ENCODE peak calls at places on chromosomes 6 and 20, in nine cellular contexts. W is mucosa of descending colon; H is tibial nerve; J is stomach; B is pancreas; E is fibroblast of lung; Y is upper lobe of left lung; P is CD4-positive, CD25-positive, alpha-beta regulatory T cell; V is trophoblast cell. F is an unnamed sample. For H3K9me3, the result is how much of the 10 kb centered on the place peaks cover.

GRCh38 chr20:3669710-3670367 is 6.6 kb upstream of the GFRA4 start:
- DNase-seq in W (peak), J (no peak), P (no peak), V (no peak), Y (no peak), H (no peak), B (no peak), E (no peak), F (no peak)

GRCh38 chr20:61736751-61737310 is 328.9 kb downstream of the TAF4 start:
- DNase-seq in V (no peak), B (peak), E (no peak), H (no peak), W (no peak), J (no peak), Y (no peak), P (no peak), F (no peak)

GRCh38 chr6:16476861-16477260 is 238.5 kb downstream of the GMPR start:
- DNase-seq in V (no peak), B (no peak), W (no peak), J (no peak), Y (no peak), E (no peak), P (no peak), H (no peak), F (no peak)

GRCh38 chr6:37499433-37500293 is at the start of gene CCDC167:
- DNase-seq in W (peak), H (peak), V (peak), J (peak), B (peak), Y (peak), P (peak), E (peak), F (peak)

GRCh38 chr20:32585011-32585518 is at the start of gene NOL4L:
- DNase-seq in W (peak), J (peak), H (no peak), Y (no peak), E (no peak), P (peak), V (no peak), B (peak), F (no peak)

GRCh38 chr6:12058164-12058926 is 46.2 kb downstream of the HIVEP1 start:
- DNase-seq in P (no peak), E (no peak), V (no peak), Y (peak), B (no peak), W (no peak), J (peak), H (no peak), F (no peak)

GRCh38 chr6:6392214-6393068 is 72.0 kb upstream of the F13A1 start:
- DNase-seq in Y (no peak), B (no peak), P (no peak), E (no peak), V (no peak), J (no peak), H (no peak), W (no peak), F (no peak)

GRCh38 chr6:6881438-6882267 is 226.1 kb upstream of the RREB1 start:
- DNase-seq in V (no peak), B (no peak), E (peak), Y (no peak), P (no peak), W (no peak), J (no peak), H (no peak), F (no peak)

GRCh38 chr6:37516920-37517405 is 17.3 kb upstream of the CCDC167 start:
- DNase-seq in W (peak), V (no peak), J (no peak), P (no peak), B (no peak), H (no peak), Y (no peak), E (no peak), F (no peak)

GRCh38 chr6:90005048-90005827 is 111.0 kb downstream of the GJA10 start:
- DNase-seq in E (no peak), B (no peak), W (peak), H (peak), V (no peak), J (no peak), Y (no peak), P (no peak), F (no peak)

GRCh38 chr20:50054626-50055511 is 58.1 kb downstream of the UBE2V1 start:
- DNase-seq in H (peak), B (no peak), W (no peak), P (no peak), V (peak), J (peak), E (peak), Y (no peak), F (no peak)

GRCh38 chr6:37417393-37417792 is 15.6 kb upstream of the CMTR1 start:
- DNase-seq in J (no peak), W (no peak), B (no peak), V (no peak), Y (no peak), E (no peak), P (no peak), H (no peak), F (no peak)

GRCh38 chr6:119526609-119527605 is 177.3 kb upstream of the MAN1A1 start:
- DNase-seq in J (no peak), Y (no peak), E (no peak), W (no peak), V (no peak), P (no peak), B (no peak), H (no peak), F (no peak)

GRCh38 chr20:17570347-17571152 is 675 bp downstream of the DSTN start:
- DNase-seq in P (no peak), W (peak), V (peak), J (peak), E (peak), Y (peak), H (peak), B (peak), F (no peak)

GRCh38 chr6:42264852-42265390 is 47.3 kb upstream of the MRPS10 start:
- DNase-seq in W (no peak), B (no peak), Y (no peak), E (no peak), J (no peak), V (no peak), H (no peak), P (no peak), F (no peak)

GRCh38 chr6:36118550-36119107 is 11.7 kb upstream of the MAPK13 start:
- DNase-seq in J (peak), W (peak), V (peak), P (peak), H (no peak), Y (peak), B (no peak), E (no peak), F (peak)

GRCh38 chr20:22775671-22776139 is 191.3 kb upstream of the FOXA2 start:
- DNase-seq in H (no peak), J (no peak), W (no peak), E (peak), P (no peak), V (peak), Y (no peak), B (no peak), F (no peak)

GRCh38 chr6:126054258-126054702 is 67.9 kb downstream of the TRMT11 start:
- DNase-seq in W (no peak), V (peak), B (no peak), E (no peak), Y (no peak), P (no peak), H (no peak), J (no peak), F (no peak)

GRCh38 chr6:27830212-27830664 is 82.0 kb downstream of the OR2B2 start:
- DNase-seq in W (no peak), H (no peak), J (no peak), V (no peak), P (no peak), B (no peak), E (no peak), Y (no peak), F (no peak)

GRCh38 chr6:437042-437402 is 45.5 kb downstream of the IRF4 start:
- DNase-seq in H (no peak), B (no peak), Y (no peak), J (no peak), W (no peak), P (no peak), V (no peak), E (peak), F (no peak)

GRCh38 chr6:139521338-139521737 is 146.9 kb upstream of the CITED2 start:
- DNase-seq in W (no peak), E (no peak), Y (no peak), B (no peak), H (no peak), P (no peak), V (no peak), J (no peak), F (no peak)

GRCh38 chr20:20019123-20019522 is 2.0 kb downstream of the NAA20 start:
- DNase-seq in J (peak), H (no peak), E (no peak), Y (no peak), W (no peak), V (no peak), B (no peak), P (no peak), F (no peak)

GRCh38 chr6:44966449-44967091 is 361.6 kb upstream of the RUNX2 start:
- DNase-seq in H (no peak), J (no peak), V (peak), W (no peak), B (no peak), Y (no peak), E (peak), P (no peak), F (no peak)

GRCh38 chr20:48995599-48995998 is 50.5 kb upstream of the CSE1L start:
- DNase-seq in Y (no peak), J (no peak), W (no peak), V (no peak), E (no peak), H (no peak), B (no peak), P (no peak), F (no peak)

GRCh38 chr6:88561974-88562736 is 396.0 kb upstream of the CNR1 start:
- DNase-seq in H (no peak), W (no peak), B (no peak), P (no peak), Y (no peak), V (no peak), J (no peak), E (no peak), F (no peak)

GRCh38 chr6:24568687-24569086 is 73.9 kb downstream of the ALDH5A1 start:
- DNase-seq in V (no peak), H (no peak), E (no peak), Y (no peak), P (no peak), B (no peak), W (no peak), J (no peak), F (no peak)

GRCh38 chr20:63246490-63247284 is 7.6 kb downstream of the NKAIN4 start:
- DNase-seq in E (no peak), V (no peak), W (no peak), J (no peak), H (no peak), Y (peak), B (peak), P (no peak), F (no peak)

GRCh38 chr6:71529769-71530168 is 241.2 kb downstream of the OGFRL1 start:
- DNase-seq in V (no peak), J (no peak), P (no peak), H (no peak), E (no peak), B (no peak), Y (no peak), W (no peak), F (no peak)

GRCh38 chr6:157430834-157431233 is 49.8 kb downstream of the ZDHHC14 start:
- DNase-seq in Y (no peak), H (no peak), E (no peak), J (no peak), P (no peak), W (no peak), B (no peak), V (peak), F (no peak)

GRCh38 chr6:137011406-137011805 is 33.4 kb downstream of the IL20RA start:
- DNase-seq in H (no peak), P (no peak), B (no peak), J (no peak), W (no peak), V (no peak), E (no peak), Y (no peak), F (no peak)

GRCh38 chr20:23226612-23227265 is 123.9 kb upstream of the NXT1 start:
- DNase-seq in Y (no peak), E (peak), W (no peak), P (no peak), B (no peak), H (no peak), J (no peak), V (no peak), F (no peak)

GRCh38 chr20:37789408-37789807 is 95.6 kb downstream of the CTNNBL1 start:
- DNase-seq in W (no peak), P (no peak), Y (no peak), E (no peak), H (no peak), B (no peak), J (no peak), V (no peak), F (no peak)

DNA sequence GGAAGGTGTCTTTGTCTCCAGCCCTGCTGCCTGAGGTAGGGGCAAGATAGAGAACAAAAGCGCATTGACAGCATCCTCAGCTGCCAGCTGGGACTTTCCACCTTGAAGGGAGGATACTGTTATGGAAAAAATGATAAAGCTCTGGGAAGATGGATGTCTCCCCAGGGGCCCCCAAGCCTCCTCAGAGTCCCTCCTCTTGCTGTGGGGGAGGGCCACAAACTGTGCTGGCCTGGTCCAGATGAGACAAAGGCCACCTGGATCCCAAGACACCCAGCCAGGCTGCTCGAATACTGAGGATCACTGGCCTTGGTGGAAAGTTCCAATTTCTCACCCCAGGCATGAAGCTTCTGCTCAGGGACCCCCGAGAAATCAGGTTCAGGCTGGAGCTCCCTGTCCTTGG is 13.1 kb downstream of the REM1 start:
- DNase-seq in V (no peak), B (no peak), J (no peak), Y (no peak), W (no peak), E (no peak), P (no peak), H (no peak), F (no peak)
- H3K9me3 ChIP-seq in V (under half), B (under half), J (under half), Y (under half), W (under half), E (under half), P (under half), H (under half), F (under half)

GRCh38 chr20:58528412-58528811 is 13.2 kb upstream of the APCDD1L start:
- DNase-seq in H (no peak), B (no peak), V (no peak), P (no peak), J (no peak), Y (no peak), W (no peak), E (no peak), F (no peak)
- H3K9me3 ChIP-seq in H (under half), B (under half), V (under half), P (under half), J (under half), Y (under half), W (under half), E (under half), F (under half)

GRCh38 chr20:31237763-31238162 is 19.7 kb upstream of the DEFB115 start:
- DNase-seq in J (no peak), E (no peak), V (no peak), H (no peak), Y (no peak), P (no peak), B (no peak), W (no peak), F (no peak)
- H3K9me3 ChIP-seq in J (under half), E (under half), V (under half), H (under half), Y (half or more), P (half or more), B (under half), W (half or more), F (under half)

GRCh38 chr20:43746344-43747137 is 19.7 kb upstream of the GTSF1L start:
- DNase-seq in W (no peak), E (no peak), B (no peak), J (no peak), P (no peak), V (no peak), H (no peak), Y (no peak), F (no peak)

GRCh38 chr20:43748274-43748673 is 21.5 kb upstream of the GTSF1L start:
- DNase-seq in Y (no peak), J (no peak), W (no peak), P (no peak), E (peak), V (no peak), H (no peak), B (no peak), F (no peak)

GRCh38 chr20:43740642-43741041 is 13.8 kb upstream of the GTSF1L start:
- DNase-seq in P (no peak), B (no peak), J (no peak), W (no peak), V (no peak), Y (no peak), E (no peak), H (no peak), F (no peak)

GRCh38 chr20:43744966-43745733 is 18.3 kb upstream of the GTSF1L start:
- DNase-seq in P (no peak), J (peak), E (no peak), H (no peak), B (no peak), Y (peak), W (no peak), V (no peak), F (no peak)

GRCh38 chr20:43744121-43744520 is 17.3 kb upstream of the GTSF1L start:
- DNase-seq in J (no peak), E (no peak), V (no peak), B (no peak), Y (no peak), W (no peak), P (peak), H (no peak), F (no peak)
- H3K9me3 ChIP-seq in J (under half), E (under half), V (under half), B (under half), Y (under half), W (under half), P (under half), H (under half), F (under half)

GRCh38 chr6:165049362-165049761 is 260.0 kb downstream of the C6orf118 start:
- DNase-seq in Y (no peak), W (no peak), P (no peak), V (peak), J (no peak), E (no peak), B (no peak), H (no peak), F (no peak)

GRCh38 chr6:165042912-165043311 is 266.5 kb downstream of the C6orf118 start:
- DNase-seq in H (no peak), V (peak), P (no peak), J (no peak), W (no peak), E (no peak), Y (no peak), B (no peak), F (no peak)

GRCh38 chr6:165045631-165046030 is 263.8 kb downstream of the C6orf118 start:
- DNase-seq in V (no peak), W (no peak), P (no peak), B (no peak), Y (no peak), H (no peak), J (no peak), E (no peak), F (no peak)

GRCh38 chr6:165052561-165053500 is 256.6 kb downstream of the C6orf118 start:
- DNase-seq in H (no peak), J (no peak), B (no peak), E (no peak), Y (no peak), P (no peak), V (no peak), W (no peak), F (no peak)

DNA sequence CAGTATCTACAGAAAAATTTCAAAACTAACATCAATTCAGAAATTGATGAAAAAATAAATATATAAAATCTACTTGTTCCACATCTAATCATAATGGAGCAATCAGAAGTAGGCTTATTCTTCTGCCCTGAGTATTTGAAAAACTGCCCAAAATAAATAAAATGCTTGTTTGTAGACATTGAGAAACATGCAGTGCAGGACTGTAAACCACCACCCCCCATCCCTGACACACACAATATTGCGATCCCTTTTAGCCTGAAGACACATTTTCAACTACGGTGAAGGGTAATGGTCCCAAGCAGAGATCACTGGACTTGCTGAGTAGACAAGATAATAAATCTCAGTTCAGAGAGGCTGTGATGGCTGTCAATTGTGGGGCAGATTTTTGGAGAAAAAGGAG is 261.5 kb downstream of the C6orf118 start:
- DNase-seq in E (no peak), V (no peak), W (no peak), P (no peak), H (no peak), J (no peak), B (no peak), Y (no peak), F (no peak)
- H3K9me3 ChIP-seq in E (under half), V (under half), W (half or more), P (under half), H (under half), J (under half), B (under half), Y (under half), F (under half)